ENCODE peak calls at places on chromosome 21, in seven cellular contexts. N is NCI-H1092 treated with DMSO at 0.1 percent for 48 hours; S is nucleus accumbens; Y is activated T-helper 1 cell treated with anti-CD3 and anti-CD28 coated beads, Interleukin-2, amount 50 U/mL, for 16 hours; B is cardiac fibroblast; Q is neural crest cell; A is activated gamma-delta T cell. V is an unnamed sample.

GRCh38 chr21:41766883-41767605 is at the start of gene RIPK4:
- DNase-seq in Q (no peak), B (peak), N (peak), S (no peak), Y (peak), A (no peak), V (peak)

GRCh38 chr21:25005388-25005787 is 601.9 kb downstream of the MRPL39 start:
- DNase-seq in Q (no peak), N (no peak), S (no peak), A (no peak), B (no peak), Y (no peak), V (no peak)

GRCh38 chr21:14383596-14384210 is 757 bp upstream of the HSPA13 start:
- DNase-seq in Q (no peak), N (peak), Y (no peak), A (peak), B (peak), S (no peak), V (no peak)

GRCh38 chr21:46099476-46099875 is 1.6 kb downstream of the COL6A2 start:
- DNase-seq in A (no peak), Y (peak), Q (no peak), B (peak), N (no peak), S (no peak), V (no peak)

GRCh38 chr21:39006653-39007417 is 176.4 kb downstream of the PSMG1 start:
- DNase-seq in N (no peak), Q (no peak), S (no peak), B (peak), A (no peak), Y (no peak), V (no peak)

GRCh38 chr21:42221581-42222345 is 2.8 kb downstream of the ABCG1 start:
- DNase-seq in Q (no peak), A (no peak), Y (no peak), S (no peak), B (peak), N (no peak), V (no peak)

GRCh38 chr21:33078907-33079582 is 9.1 kb downstream of the OLIG1 start:
- DNase-seq in Y (no peak), A (no peak), B (peak), Q (no peak), N (no peak), S (peak), V (no peak)

GRCh38 chr21:38280446-38280845 is 23.7 kb downstream of the KCNJ15 start:
- DNase-seq in A (no peak), Y (no peak), S (no peak), N (no peak), B (no peak), Q (no peak), V (no peak)

GRCh38 chr21:43369596-43370090 is 57.3 kb downstream of the SIK1 start:
- DNase-seq in Q (no peak), N (no peak), Y (no peak), B (no peak), S (no peak), A (no peak), V (no peak)

GRCh38 chr21:32771134-32771523 is 426 bp downstream of the PAXBP1 start:
- DNase-seq in A (peak), Y (peak), Q (no peak), S (no peak), B (peak), N (no peak), V (no peak)